ENCODE peak calls at places on chromosome 22, in seven cellular contexts. W, D, M, R, B, Q and A are unnamed samples.

GRCh38 chr22:29269230-29269604 is 1.1 kb downstream of the EWSR1 start:
- DNase-seq in W (no peak), D (no peak), M (no peak), R (peak; percentile 13), B (no peak), Q (peak; percentile 42), A (no peak)

GRCh38 chr22:28855355-28856094 is 27.8 kb upstream of the ZNRF3 start:
- DNase-seq in W (peak; percentile 66), D (peak; percentile 68), M (peak; percentile 78), R (peak; percentile 59), B (peak; percentile 63), Q (peak; percentile 81), A (peak; percentile 23)

GRCh38 chr22:19801340-19802000 is 40.9 kb downstream of the TBX1 start:
- DNase-seq in W (no peak), D (no peak), M (no peak), R (no peak), B (no peak), Q (no peak), A (no peak)

GRCh38 chr22:30245985-30246901 is at the start of gene LIF:
- DNase-seq in W (peak; percentile 75), D (no peak), M (peak; percentile 86), R (peak; percentile 83), B (peak; percentile 56), Q (peak; percentile 49), A (no peak)

GRCh38 chr22:46967445-46968358 is 205.3 kb downstream of the TBC1D22A start:
- DNase-seq in W (no peak), D (no peak), M (no peak), R (no peak), B (no peak), Q (peak; percentile 30), A (no peak)

GRCh38 chr22:19646383-19646782 is 67.9 kb upstream of the SEPTIN5 start:
- DNase-seq in W (no peak), D (no peak), M (no peak), R (no peak), B (no peak), Q (no peak), A (no peak)

GRCh38 chr22:28146401-28147304 is 227.6 kb upstream of the PITPNB start:
- DNase-seq in W (no peak), D (no peak), M (no peak), R (no peak), B (no peak), Q (no peak), A (no peak)

GRCh38 chr22:19477321-19478085 is 1.5 kb downstream of the UFD1 start:
- DNase-seq in W (no peak), D (no peak), M (peak; percentile 16), R (no peak), B (no peak), Q (peak; percentile 4), A (no peak)

GRCh38 chr22:46883547-46883946 is 121.1 kb downstream of the TBC1D22A start:
- DNase-seq in W (no peak), D (no peak), M (no peak), R (no peak), B (no peak), Q (no peak), A (no peak)

GRCh38 chr22:19916941-19917340 is 24.6 kb upstream of the COMT start:
- DNase-seq in W (no peak), D (no peak), M (no peak), R (no peak), B (no peak), Q (no peak), A (no peak)

GRCh38 chr22:23533328-23533762 is 46.7 kb downstream of the IGLL1 start:
- DNase-seq in W (peak; percentile 87), D (peak; percentile 70), M (peak; percentile 10), R (peak; percentile 57), B (peak; percentile 88), Q (peak; percentile 94), A (no peak)

GRCh38 chr22:50674606-50675552 is 2.3 kb downstream of the SHANK3 start:
- DNase-seq in W (peak; percentile 90), D (peak; percentile 59), M (no peak), R (peak; percentile 32), B (peak; percentile 91), Q (peak; percentile 89), A (peak; percentile 54)

GRCh38 chr22:25452116-25452700 is 112.3 kb upstream of the GRK3 start:
- DNase-seq in W (no peak), D (no peak), M (peak; percentile 37), R (no peak), B (no peak), Q (no peak), A (no peak)

GRCh38 chr22:50684986-50685385 is 12.4 kb downstream of the SHANK3 start:
- DNase-seq in W (no peak), D (no peak), M (peak; percentile 39), R (no peak), B (no peak), Q (no peak), A (no peak)

GRCh38 chr22:50529416-50530279 is at the start of gene TYMP:
- DNase-seq in W (peak; percentile 72), D (no peak), M (no peak), R (peak; percentile 39), B (no peak), Q (no peak), A (peak; percentile 47)

GRCh38 chr22:31244943-31245451 is 32.9 kb downstream of the LIMK2 start:
- DNase-seq in W (no peak), D (no peak), M (no peak), R (no peak), B (no peak), Q (no peak), A (no peak)

GRCh38 chr22:30421695-30422480 is 3.7 kb upstream of the MTFP1 start:
- DNase-seq in W (no peak), D (no peak), M (no peak), R (peak; percentile 44), B (no peak), Q (no peak), A (no peak)

GRCh38 chr22:20979243-20979809 is 2.8 kb upstream of the LZTR1 start:
- DNase-seq in W (peak; percentile 90), D (peak; percentile 65), M (peak; percentile 67), R (peak; percentile 71), B (peak; percentile 99), Q (peak; percentile 98), A (peak; percentile 84)

GRCh38 chr22:48536691-48537591 is 1290.7 kb downstream of the BRD1 start:
- DNase-seq in W (no peak), D (no peak), M (no peak), R (no peak), B (no peak), Q (no peak), A (no peak)

GRCh38 chr22:30565341-30565740 is 9.1 kb downstream of the GAL3ST1 start:
- DNase-seq in W (no peak), D (no peak), M (peak; percentile 16), R (no peak), B (no peak), Q (no peak), A (no peak)

GRCh38 chr22:46087336-46087690 is 63.0 kb upstream of the PPARA start:
- DNase-seq in W (no peak), D (no peak), M (no peak), R (no peak), B (no peak), Q (no peak), A (no peak)

GRCh38 chr22:45552580-45553332 is 50.1 kb downstream of the FBLN1 start:
- DNase-seq in W (no peak), D (no peak), M (peak; percentile 96), R (peak; percentile 94), B (peak; percentile 42), Q (no peak), A (no peak)

GRCh38 chr22:44341431-44342346 is 28.9 kb upstream of the SHISAL1 start:
- DNase-seq in W (no peak), D (no peak), M (peak; percentile 69), R (peak; percentile 45), B (no peak), Q (peak; percentile 31), A (no peak)

DNA sequence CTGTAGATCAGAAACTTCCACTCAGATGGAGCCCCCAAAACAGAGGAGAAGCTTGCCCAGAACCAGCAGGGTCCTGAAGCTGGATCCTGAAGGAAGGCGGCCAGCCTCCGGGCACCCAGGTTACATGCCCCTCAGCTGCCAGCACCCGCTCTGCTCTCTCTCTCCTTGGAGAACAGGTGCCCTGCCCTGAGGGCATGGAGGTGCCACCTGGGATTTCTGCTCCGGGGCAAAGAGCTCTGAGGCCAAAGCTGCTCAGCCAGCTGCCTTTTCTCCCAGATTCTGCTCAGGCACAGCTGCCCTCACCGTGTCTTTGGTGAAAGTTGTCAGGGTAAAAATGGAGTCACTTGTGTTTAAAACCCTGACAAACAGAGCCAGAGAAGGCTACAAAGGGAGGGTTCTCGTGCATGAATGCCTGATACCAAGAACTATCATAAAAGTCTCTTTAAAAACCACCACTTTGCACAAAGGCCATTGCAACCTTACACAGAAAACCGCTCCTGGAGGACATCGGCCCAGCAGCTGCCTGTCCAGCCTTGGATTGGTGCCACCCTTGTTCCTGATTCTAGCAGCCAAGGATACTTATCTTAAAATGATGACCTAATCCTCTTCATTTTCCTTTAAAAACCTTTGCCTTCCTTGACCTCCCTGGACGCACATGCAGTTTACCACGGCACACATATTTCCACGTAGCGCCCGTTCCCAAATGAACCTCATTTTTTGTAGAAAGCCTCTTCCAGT is 140.0 kb downstream of the CACNA1I start:
- DNase-seq in W (no peak), D (no peak), M (no peak), R (no peak), B (no peak), Q (no peak), A (no peak)
- H2BK5ac ChIP-seq in W (no peak overlapping the region), D (no peak overlapping the region), M (no peak overlapping the region), R (no peak overlapping the region), B (no peak overlapping the region), Q (no peak overlapping the region), A (no peak overlapping the region)

DNA sequence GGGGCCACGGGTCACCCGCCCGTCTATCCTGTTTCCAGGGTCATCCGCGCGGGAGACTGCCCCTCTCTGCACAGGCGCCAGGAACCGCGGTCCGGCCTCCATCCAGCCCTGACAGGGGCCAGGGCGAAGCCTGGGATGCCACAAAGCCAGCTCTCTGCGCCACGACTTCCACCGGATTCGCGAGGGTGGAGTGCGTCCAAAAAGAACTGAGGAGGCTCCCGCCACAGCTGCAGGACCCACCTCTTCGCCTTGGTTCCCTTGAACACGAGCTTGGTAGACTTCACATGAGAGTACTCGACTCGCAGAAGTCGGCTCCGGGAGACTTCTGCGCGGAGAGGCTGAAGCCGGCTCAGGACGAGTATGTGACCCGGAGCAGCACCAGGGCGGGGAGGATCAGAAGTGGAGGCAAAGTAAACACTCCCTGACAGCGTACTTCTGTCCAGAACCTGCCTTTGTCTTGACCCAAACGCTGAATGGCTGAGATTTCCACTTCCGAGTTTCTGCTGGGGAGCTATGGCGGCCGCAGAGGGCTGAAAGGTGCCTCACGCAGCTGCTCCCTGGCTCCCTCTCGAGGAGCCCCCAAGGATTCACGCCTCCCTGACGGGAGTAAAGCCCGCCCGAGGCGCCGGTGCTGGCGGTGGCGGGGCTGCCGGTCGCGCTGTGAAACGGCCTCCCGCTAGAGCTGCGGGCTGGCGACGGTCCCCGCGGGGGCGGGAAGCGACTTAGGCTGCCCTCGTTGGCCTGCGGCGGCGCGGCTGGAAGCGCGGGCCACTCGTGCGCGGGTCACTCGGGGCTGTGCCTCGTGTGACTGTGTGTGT is 4566.7 kb upstream of the OR11H1 start:
- DNase-seq in W (no peak), D (no peak), M (no peak), R (no peak), B (no peak), Q (no peak), A (no peak)
- H3K9ac ChIP-seq in W (no peak overlapping the region), D (peak overlapping the region; percentile 12), M (no peak overlapping the region), R (no peak overlapping the region), B (no peak overlapping the region), Q (no peak overlapping the region), A (no peak overlapping the region)

GRCh38 chr22:26610983-26611382 is 6.8 kb downstream of the CRYBB1 start:
- DNase-seq in W (no peak), D (no peak), M (peak; percentile 22), R (no peak), B (no peak), Q (no peak), A (no peak)
- H2BK120ac ChIP-seq in W (no peak overlapping the region), D (no peak overlapping the region), M (peak overlapping the region; percentile 99), R (no peak overlapping the region), B (no peak overlapping the region), Q (no peak overlapping the region), A (no peak overlapping the region)

GRCh38 chr22:41360126-41360525 is 21.6 kb upstream of the TEF start:
- DNase-seq in W (no peak), D (no peak), M (no peak), R (no peak), B (peak; percentile 67), Q (peak; percentile 88), A (no peak)
- H2BK5ac ChIP-seq in W (peak overlapping the region; percentile 93), D (no peak overlapping the region), M (no peak overlapping the region), R (no peak overlapping the region), B (no peak overlapping the region), Q (no peak overlapping the region), A (no peak overlapping the region)